ENCODE peak calls at places on chromosomes 3 and 15, in six cellular contexts. One of them, this sample, is unnamed. For H3F3A and H4K20me1, the result is how much of the 10 kb centered on the place peaks cover.

GRCh38 chr15:62594017-62594416 is 428.9 kb upstream of the C2CD4B start:
- DNase-seq in PC-9: peak
- DNase-seq in GM23338: no peak
- DNase-seq in PC-3: peak
- DNase-seq in SK-N-SH: no peak
- DNase-seq in MM.1S: no peak
- DNase-seq in this sample: no peak

GRCh38 chr3:180646187-180646790 is 33.0 kb downstream of the CCDC39 start:
- DNase-seq in PC-9: no peak
- DNase-seq in GM23338: peak
- DNase-seq in PC-3: peak
- DNase-seq in SK-N-SH: peak
- DNase-seq in MM.1S: peak
- DNase-seq in this sample: no peak

GRCh38 chr3:24363242-24363641 is 131.4 kb downstream of the THRB start:
- DNase-seq in PC-9: peak
- DNase-seq in GM23338: no peak
- DNase-seq in PC-3: peak
- DNase-seq in SK-N-SH: no peak
- DNase-seq in MM.1S: no peak
- DNase-seq in this sample: no peak

GRCh38 chr3:107524214-107525100 is 1.7 kb downstream of the BBX start:
- DNase-seq in PC-9: peak
- DNase-seq in GM23338: peak
- DNase-seq in PC-3: peak
- DNase-seq in SK-N-SH: peak
- DNase-seq in MM.1S: peak
- DNase-seq in this sample: peak

GRCh38 chr3:99439892-99440291 is 198.5 kb upstream of the COL8A1 start:
- DNase-seq in PC-9: no peak
- DNase-seq in GM23338: peak
- DNase-seq in PC-3: no peak
- DNase-seq in SK-N-SH: no peak
- DNase-seq in MM.1S: no peak
- DNase-seq in this sample: peak

GRCh38 chr15:73602992-73603391 is 30.2 kb downstream of the NPTN start:
- DNase-seq in PC-9: no peak
- DNase-seq in GM23338: no peak
- DNase-seq in PC-3: no peak
- DNase-seq in SK-N-SH: no peak
- DNase-seq in MM.1S: no peak
- DNase-seq in this sample: no peak

GRCh38 chr3:120855665-120856437 is 52.2 kb upstream of the STXBP5L start:
- DNase-seq in PC-9: no peak
- DNase-seq in GM23338: peak
- DNase-seq in PC-3: peak
- DNase-seq in SK-N-SH: no peak
- DNase-seq in MM.1S: no peak
- DNase-seq in this sample: no peak

GRCh38 chr3:141000027-141000663 is 51.0 kb upstream of the SPSB4 start:
- DNase-seq in PC-9: no peak
- DNase-seq in GM23338: peak
- DNase-seq in PC-3: peak
- DNase-seq in SK-N-SH: peak
- DNase-seq in MM.1S: peak
- DNase-seq in this sample: peak

GRCh38 chr15:82730022-82730530 is 20.4 kb upstream of the AP3B2 start:
- DNase-seq in PC-9: no peak
- DNase-seq in GM23338: peak
- DNase-seq in PC-3: no peak
- DNase-seq in SK-N-SH: no peak
- DNase-seq in MM.1S: no peak
- DNase-seq in this sample: no peak

GRCh38 chr3:84601303-84601702 is 357.5 kb upstream of the CADM2 start:
- DNase-seq in PC-9: peak
- DNase-seq in GM23338: peak
- DNase-seq in PC-3: peak
- DNase-seq in SK-N-SH: no peak
- DNase-seq in MM.1S: peak
- DNase-seq in this sample: peak

GRCh38 chr15:81856627-81857026 is 189.2 kb downstream of the MEX3B start:
- DNase-seq in PC-9: no peak
- DNase-seq in GM23338: no peak
- DNase-seq in PC-3: no peak
- DNase-seq in SK-N-SH: no peak
- DNase-seq in MM.1S: no peak
- DNase-seq in this sample: no peak

GRCh38 chr3:52730681-52731080 is 24.8 kb downstream of the SPCS1 start:
- DNase-seq in PC-9: no peak
- DNase-seq in GM23338: no peak
- DNase-seq in PC-3: no peak
- DNase-seq in SK-N-SH: no peak
- DNase-seq in MM.1S: peak
- DNase-seq in this sample: no peak

GRCh38 chr3:185656321-185656840 is 70.3 kb downstream of the SENP2 start:
- DNase-seq in PC-9: no peak
- DNase-seq in GM23338: no peak
- DNase-seq in PC-3: peak
- DNase-seq in SK-N-SH: no peak
- DNase-seq in MM.1S: no peak
- DNase-seq in this sample: no peak
- H3F3A ChIP-seq in PC-9: under half
- H3F3A ChIP-seq in GM23338: under half
- H3F3A ChIP-seq in PC-3: under half
- H3F3A ChIP-seq in SK-N-SH: half or more
- H3F3A ChIP-seq in MM.1S: under half
- H3F3A ChIP-seq in this sample: under half

DNA sequence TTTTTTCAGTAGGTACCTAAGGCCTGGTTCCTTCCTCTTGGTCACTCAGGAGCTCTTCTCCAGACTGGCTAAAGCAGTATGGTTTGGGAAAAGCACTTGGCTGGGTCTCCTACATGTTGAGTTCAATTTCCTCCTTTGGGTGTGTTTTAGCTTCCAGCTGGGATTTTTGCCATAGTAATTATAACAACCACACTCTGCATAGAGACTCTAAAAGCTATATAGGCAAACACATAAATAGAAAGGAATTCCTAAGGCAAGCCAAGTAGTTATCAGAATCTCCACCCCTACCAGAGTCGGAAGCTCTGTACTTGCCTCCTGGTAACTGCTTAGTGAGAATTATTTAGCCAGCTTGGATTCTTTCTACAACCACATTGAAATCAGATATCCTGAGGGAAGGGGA is 48.6 kb downstream of the FOXL2 start:
- DNase-seq in PC-9: peak
- DNase-seq in GM23338: no peak
- DNase-seq in PC-3: no peak
- DNase-seq in SK-N-SH: no peak
- DNase-seq in MM.1S: no peak
- DNase-seq in this sample: no peak
- TF ChIP-seq CTCF in PC-9: no peak
- TF ChIP-seq CTCF in GM23338: no peak
- TF ChIP-seq CTCF in PC-3: no peak
- TF ChIP-seq CTCF in SK-N-SH: no peak
- TF ChIP-seq CTCF in MM.1S: no peak
- TF ChIP-seq CTCF in this sample: no peak

GRCh38 chr15:31379577-31379976 is 52.9 kb downstream of the KLF13 start:
- DNase-seq in PC-9: no peak
- DNase-seq in GM23338: no peak
- DNase-seq in PC-3: no peak
- DNase-seq in SK-N-SH: no peak
- DNase-seq in MM.1S: no peak
- DNase-seq in this sample: no peak

GRCh38 chr15:31382693-31383005 is 56.0 kb downstream of the KLF13 start:
- DNase-seq in PC-9: no peak
- DNase-seq in GM23338: no peak
- DNase-seq in PC-3: no peak
- DNase-seq in SK-N-SH: no peak
- DNase-seq in MM.1S: no peak
- DNase-seq in this sample: no peak

GRCh38 chr15:31384568-31384967 is 57.9 kb downstream of the KLF13 start:
- DNase-seq in PC-9: no peak
- DNase-seq in GM23338: no peak
- DNase-seq in PC-3: no peak
- DNase-seq in SK-N-SH: no peak
- DNase-seq in MM.1S: no peak
- DNase-seq in this sample: no peak

GRCh38 chr15:31383150-31383549 is 56.5 kb downstream of the KLF13 start:
- DNase-seq in PC-9: no peak
- DNase-seq in GM23338: no peak
- DNase-seq in PC-3: no peak
- DNase-seq in SK-N-SH: no peak
- DNase-seq in MM.1S: no peak
- DNase-seq in this sample: no peak

DNA sequence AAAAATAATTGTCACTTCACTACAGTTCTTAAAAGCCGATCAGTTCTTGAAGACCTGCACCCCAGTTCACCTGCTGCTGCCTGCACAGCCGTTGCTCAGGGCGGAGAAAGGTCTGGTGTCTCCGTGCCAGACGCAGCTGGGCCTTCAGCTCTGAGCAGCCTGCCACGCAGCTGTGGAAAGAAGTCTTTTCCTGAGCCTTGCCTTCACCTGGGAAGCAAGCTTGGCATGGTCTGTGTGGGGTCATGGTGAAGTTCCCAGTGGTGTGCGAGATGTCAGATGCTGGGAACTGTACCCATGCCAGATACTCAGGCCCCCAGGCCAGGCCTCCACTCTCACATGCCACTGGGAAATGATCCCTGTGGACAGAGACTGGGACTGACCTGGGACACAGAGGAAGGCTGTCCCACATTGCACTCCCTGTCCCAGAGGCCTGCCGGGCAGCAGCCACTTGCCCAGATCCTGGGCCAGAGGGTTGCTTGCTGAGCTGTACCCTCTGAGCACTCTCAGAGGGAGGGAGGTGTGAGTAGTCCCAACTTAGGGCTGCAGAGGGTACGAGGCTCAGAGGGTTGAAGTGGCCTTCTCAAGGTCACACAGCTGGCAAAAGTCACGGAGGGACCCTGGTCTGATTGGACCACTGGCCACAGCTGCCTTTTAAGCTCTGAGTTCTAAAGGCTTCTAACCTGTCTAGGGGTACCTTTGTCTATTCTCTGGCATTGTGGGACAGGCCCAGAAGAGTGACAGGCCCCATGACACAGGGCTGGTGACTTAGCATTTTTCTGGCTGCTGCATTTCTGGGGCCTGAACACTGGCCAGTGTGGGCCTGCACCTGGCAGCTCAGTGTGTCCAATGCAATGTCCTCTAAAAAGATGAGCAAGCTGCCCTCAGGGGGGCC is 55.4 kb downstream of the KLF13 start:
- DNase-seq in PC-9: no peak
- DNase-seq in GM23338: no peak
- DNase-seq in PC-3: no peak
- DNase-seq in SK-N-SH: peak
- DNase-seq in MM.1S: no peak
- DNase-seq in this sample: no peak
- H4K20me1 ChIP-seq in PC-9: under half
- H4K20me1 ChIP-seq in GM23338: under half
- H4K20me1 ChIP-seq in PC-3: under half
- H4K20me1 ChIP-seq in SK-N-SH: under half
- H4K20me1 ChIP-seq in MM.1S: under half
- H4K20me1 ChIP-seq in this sample: under half

DNA sequence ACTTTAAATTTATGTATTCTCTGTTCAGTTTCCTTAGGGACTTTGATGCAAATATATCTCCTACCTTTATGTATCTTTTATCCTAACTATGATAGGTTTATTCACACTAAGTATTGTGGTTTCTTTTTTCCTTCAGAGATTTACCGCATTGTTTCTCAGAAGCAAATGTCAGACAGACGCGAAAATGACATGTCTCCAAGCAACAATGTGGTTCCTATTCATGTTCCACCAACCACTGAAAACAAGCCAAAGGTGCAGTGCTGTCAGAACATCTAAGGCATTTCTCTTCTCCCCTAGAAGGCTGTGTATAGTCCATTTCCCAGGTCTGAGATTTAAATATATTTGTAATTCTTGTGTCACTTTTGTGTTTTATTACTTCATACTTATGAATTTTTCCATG is 18.3 kb downstream of the RAB11A start:
- DNase-seq in PC-9: no peak
- DNase-seq in GM23338: no peak
- DNase-seq in PC-3: no peak
- DNase-seq in SK-N-SH: no peak
- DNase-seq in MM.1S: no peak
- DNase-seq in this sample: no peak
- H3F3A ChIP-seq in PC-9: under half
- H3F3A ChIP-seq in GM23338: under half
- H3F3A ChIP-seq in PC-3: under half
- H3F3A ChIP-seq in SK-N-SH: under half
- H3F3A ChIP-seq in MM.1S: under half
- H3F3A ChIP-seq in this sample: under half

GRCh38 chr15:99981223-99981647 is 248.0 kb upstream of the LYSMD4 start:
- DNase-seq in PC-9: peak
- DNase-seq in GM23338: peak
- DNase-seq in PC-3: peak
- DNase-seq in SK-N-SH: no peak
- DNase-seq in MM.1S: no peak
- DNase-seq in this sample: no peak
- TF ChIP-seq CTCF in PC-9: no peak
- TF ChIP-seq CTCF in GM23338: peak
- TF ChIP-seq CTCF in PC-3: peak
- TF ChIP-seq CTCF in SK-N-SH: no peak
- TF ChIP-seq CTCF in MM.1S: no peak
- TF ChIP-seq CTCF in this sample: peak

GRCh38 chr3:48926425-48927392 is 8.1 kb downstream of the ARIH2 start:
- DNase-seq in PC-9: peak
- DNase-seq in GM23338: no peak
- DNase-seq in PC-3: peak
- DNase-seq in SK-N-SH: no peak
- DNase-seq in MM.1S: no peak
- DNase-seq in this sample: no peak

GRCh38 chr3:48928679-48929078 is 10.0 kb downstream of the ARIH2 start:
- DNase-seq in PC-9: no peak
- DNase-seq in GM23338: no peak
- DNase-seq in PC-3: no peak
- DNase-seq in SK-N-SH: no peak
- DNase-seq in MM.1S: no peak
- DNase-seq in this sample: no peak

GRCh38 chr3:48929358-48930035 is 10.9 kb downstream of the ARIH2 start:
- DNase-seq in PC-9: no peak
- DNase-seq in GM23338: no peak
- DNase-seq in PC-3: no peak
- DNase-seq in SK-N-SH: no peak
- DNase-seq in MM.1S: no peak
- DNase-seq in this sample: no peak

GRCh38 chr3:48930590-48930989 is 11.9 kb downstream of the ARIH2 start:
- DNase-seq in PC-9: no peak
- DNase-seq in GM23338: no peak
- DNase-seq in PC-3: no peak
- DNase-seq in SK-N-SH: no peak
- DNase-seq in MM.1S: no peak
- DNase-seq in this sample: no peak

DNA sequence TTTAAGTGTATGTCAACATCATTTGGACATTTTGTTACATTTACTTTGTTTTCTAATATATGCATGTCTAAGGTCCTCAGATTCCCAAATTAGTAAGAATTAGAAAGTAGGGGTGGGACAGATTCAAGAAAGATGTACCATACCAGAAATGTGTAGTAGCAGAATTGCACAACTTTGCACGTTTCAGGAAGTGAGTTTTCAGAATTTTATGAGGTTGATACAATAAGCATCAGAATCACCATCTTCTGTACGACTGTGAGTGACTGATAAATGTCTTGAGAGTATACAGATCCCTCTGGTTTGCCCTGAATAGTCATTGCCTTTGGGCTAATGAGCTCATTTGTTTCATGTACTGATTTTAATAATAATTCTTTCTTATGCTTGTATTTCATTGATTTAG is 9.3 kb downstream of the ARIH2 start:
- DNase-seq in PC-9: no peak
- DNase-seq in GM23338: no peak
- DNase-seq in PC-3: peak
- DNase-seq in SK-N-SH: no peak
- DNase-seq in MM.1S: no peak
- DNase-seq in this sample: no peak
- H4K20me1 ChIP-seq in PC-9: half or more
- H4K20me1 ChIP-seq in GM23338: half or more
- H4K20me1 ChIP-seq in PC-3: under half
- H4K20me1 ChIP-seq in SK-N-SH: half or more
- H4K20me1 ChIP-seq in MM.1S: under half
- H4K20me1 ChIP-seq in this sample: under half